ENCODE peak calls at places on chromosomes 6 and 20, in six cellular contexts. One of them, this sample, is unnamed.

GRCh38 chr6:47334334-47334733 is 24.6 kb upstream of the TNFRSF21 start:
- DNase-seq in T1000: no peak
- DNase-seq in neural progenitor cell: no peak
- DNase-seq in stimulated activated CD4-positive, alpha-beta T cell treated with anti-CD3 and anti-CD28 coated beads, Interleukin-4, amount 100 ng/mL, for 48 hours: no peak
- DNase-seq in iPS DF 6.9: no peak
- DNase-seq in pancreas: no peak
- DNase-seq in this sample: peak

GRCh38 chr6:11437824-11438459 is 99.6 kb upstream of the TMEM170B start:
- DNase-seq in iPS DF 6.9: no peak
- DNase-seq in pancreas: no peak
- DNase-seq in stimulated activated CD4-positive, alpha-beta T cell treated with anti-CD3 and anti-CD28 coated beads, Interleukin-4, amount 100 ng/mL, for 48 hours: no peak
- DNase-seq in T1000: no peak
- DNase-seq in neural progenitor cell: no peak
- DNase-seq in this sample: peak

GRCh38 chr6:138431276-138432062 is 27.4 kb downstream of the HEBP2 start:
- DNase-seq in stimulated activated CD4-positive, alpha-beta T cell treated with anti-CD3 and anti-CD28 coated beads, Interleukin-4, amount 100 ng/mL, for 48 hours: no peak
- DNase-seq in pancreas: no peak
- DNase-seq in neural progenitor cell: no peak
- DNase-seq in iPS DF 6.9: no peak
- DNase-seq in T1000: no peak
- DNase-seq in this sample: no peak

GRCh38 chr20:36342316-36342715 is 36.2 kb downstream of the DLGAP4 start:
- DNase-seq in neural progenitor cell: no peak
- DNase-seq in stimulated activated CD4-positive, alpha-beta T cell treated with anti-CD3 and anti-CD28 coated beads, Interleukin-4, amount 100 ng/mL, for 48 hours: no peak
- DNase-seq in pancreas: no peak
- DNase-seq in iPS DF 6.9: no peak
- DNase-seq in T1000: no peak
- DNase-seq in this sample: no peak

GRCh38 chr20:805713-806112 is 27.8 kb upstream of the FAM110A start:
- DNase-seq in neural progenitor cell: peak
- DNase-seq in iPS DF 6.9: no peak
- DNase-seq in pancreas: no peak
- DNase-seq in T1000: no peak
- DNase-seq in stimulated activated CD4-positive, alpha-beta T cell treated with anti-CD3 and anti-CD28 coated beads, Interleukin-4, amount 100 ng/mL, for 48 hours: no peak
- DNase-seq in this sample: peak

GRCh38 chr20:59938696-59939051 is 1.4 kb downstream of the PPP1R3D start:
- DNase-seq in iPS DF 6.9: no peak
- DNase-seq in neural progenitor cell: no peak
- DNase-seq in stimulated activated CD4-positive, alpha-beta T cell treated with anti-CD3 and anti-CD28 coated beads, Interleukin-4, amount 100 ng/mL, for 48 hours: no peak
- DNase-seq in T1000: no peak
- DNase-seq in pancreas: peak
- DNase-seq in this sample: peak

GRCh38 chr6:105936972-105937371 is 149.2 kb upstream of the PRDM1 start:
- DNase-seq in T1000: no peak
- DNase-seq in pancreas: no peak
- DNase-seq in neural progenitor cell: no peak
- DNase-seq in stimulated activated CD4-positive, alpha-beta T cell treated with anti-CD3 and anti-CD28 coated beads, Interleukin-4, amount 100 ng/mL, for 48 hours: no peak
- DNase-seq in iPS DF 6.9: no peak
- DNase-seq in this sample: no peak

GRCh38 chr6:78598966-78599365 is 268.4 kb upstream of the IRAK1BP1 start:
- DNase-seq in pancreas: no peak
- DNase-seq in iPS DF 6.9: no peak
- DNase-seq in T1000: peak
- DNase-seq in neural progenitor cell: no peak
- DNase-seq in stimulated activated CD4-positive, alpha-beta T cell treated with anti-CD3 and anti-CD28 coated beads, Interleukin-4, amount 100 ng/mL, for 48 hours: no peak
- DNase-seq in this sample: peak

GRCh38 chr20:37538003-37538402 is 10.3 kb upstream of the BLCAP start:
- DNase-seq in stimulated activated CD4-positive, alpha-beta T cell treated with anti-CD3 and anti-CD28 coated beads, Interleukin-4, amount 100 ng/mL, for 48 hours: no peak
- DNase-seq in T1000: no peak
- DNase-seq in pancreas: no peak
- DNase-seq in neural progenitor cell: no peak
- DNase-seq in iPS DF 6.9: no peak
- DNase-seq in this sample: peak

GRCh38 chr6:125363360-125364121 is 61.8 kb upstream of the HDDC2 start:
- DNase-seq in neural progenitor cell: peak
- DNase-seq in iPS DF 6.9: peak
- DNase-seq in T1000: peak
- DNase-seq in stimulated activated CD4-positive, alpha-beta T cell treated with anti-CD3 and anti-CD28 coated beads, Interleukin-4, amount 100 ng/mL, for 48 hours: no peak
- DNase-seq in pancreas: peak
- DNase-seq in this sample: no peak

GRCh38 chr6:148521586-148521985 is 178.9 kb downstream of the SASH1 start:
- DNase-seq in stimulated activated CD4-positive, alpha-beta T cell treated with anti-CD3 and anti-CD28 coated beads, Interleukin-4, amount 100 ng/mL, for 48 hours: no peak
- DNase-seq in pancreas: no peak
- DNase-seq in iPS DF 6.9: no peak
- DNase-seq in T1000: no peak
- DNase-seq in neural progenitor cell: no peak
- DNase-seq in this sample: no peak